ENCODE peak calls at places on chromosomes 11 and 22, in eight cellular contexts. B is left cardiac atrium; W is mucosa of gallbladder; I is mucosa of descending colon; R is stimulated activated naive CD8-positive, alpha-beta T cell treated with anti-CD3 and anti-CD28 coated beads, Interleukin-15, amount 100 ng/mL, for 72 hours; U is COR-L47; Z is RWPE1; T is psoas muscle. G is an unnamed sample.

GRCh38 chr22:19988965-19989724 is 27.5 kb downstream of the ARVCF start:
- DNase-seq in B (no peak), W (no peak), I (peak), R (no peak), U (no peak), Z (no peak), T (peak), G (no peak)

GRCh38 chr11:106156290-106156937 is 79.0 kb downstream of the AASDHPPT start:
- DNase-seq in B (no peak), W (peak), I (no peak), R (no peak), U (no peak), Z (peak), T (no peak), G (no peak)

GRCh38 chr11:59197990-59198389 is 14.7 kb downstream of the MPEG1 start:
- DNase-seq in B (peak), W (peak), I (no peak), R (no peak), U (peak), Z (no peak), T (peak), G (peak)

GRCh38 chr11:15119826-15120225 is 5.1 kb downstream of the INSC start:
- DNase-seq in B (no peak), W (no peak), I (no peak), R (no peak), U (no peak), Z (no peak), T (no peak), G (no peak)

GRCh38 chr11:75815345-75815983 is 454 bp downstream of the UVRAG start:
- DNase-seq in B (no peak), W (no peak), I (no peak), R (no peak), U (no peak), Z (peak), T (peak), G (no peak)

GRCh38 chr11:95182397-95182796 is 48.6 kb downstream of the SESN3 start:
- DNase-seq in B (no peak), W (no peak), I (no peak), R (no peak), U (no peak), Z (no peak), T (no peak), G (no peak)

GRCh38 chr11:7448126-7448525 is 37.2 kb upstream of the OLFML1 start:
- DNase-seq in B (no peak), W (no peak), I (no peak), R (no peak), U (no peak), Z (no peak), T (no peak), G (no peak)

GRCh38 chr11:534592-535518 is 521 bp downstream of the HRAS start:
- DNase-seq in B (peak), W (no peak), I (peak), R (no peak), U (peak), Z (peak), T (peak), G (peak)

GRCh38 chr22:21866821-21867527 is 471 bp downstream of the MAPK1 start:
- DNase-seq in B (peak), W (no peak), I (peak), R (peak), U (no peak), Z (no peak), T (no peak), G (peak)

GRCh38 chr22:17795661-17796548 is 21.6 kb upstream of the BID start:
- DNase-seq in B (no peak), W (no peak), I (no peak), R (no peak), U (no peak), Z (no peak), T (no peak), G (no peak)

GRCh38 chr11:122917311-122917710 is 34.8 kb downstream of the JHY start:
- DNase-seq in B (peak), W (no peak), I (no peak), R (no peak), U (no peak), Z (peak), T (no peak), G (no peak)

GRCh38 chr22:39209756-39210155 is 35.0 kb downstream of the PDGFB start:
- DNase-seq in B (peak), W (no peak), I (no peak), R (no peak), U (peak), Z (no peak), T (no peak), G (no peak)

GRCh38 chr11:106959800-106960199 is 58.5 kb downstream of the GUCY1A2 start:
- DNase-seq in B (no peak), W (no peak), I (no peak), R (no peak), U (no peak), Z (no peak), T (no peak), G (no peak)

GRCh38 chr11:103433380-103433779 is 324.2 kb downstream of the DYNC2H1 start:
- DNase-seq in B (no peak), W (no peak), I (no peak), R (no peak), U (no peak), Z (peak), T (no peak), G (no peak)

GRCh38 chr11:24324211-24324610 is 172.6 kb upstream of the LUZP2 start:
- DNase-seq in B (no peak), W (no peak), I (no peak), R (no peak), U (no peak), Z (no peak), T (no peak), G (no peak)

GRCh38 chr11:20448838-20449237 is 61.3 kb downstream of the PRMT3 start:
- DNase-seq in B (no peak), W (no peak), I (no peak), R (no peak), U (no peak), Z (no peak), T (no peak), G (no peak)

GRCh38 chr11:64745219-64745522 is 1.2 kb upstream of the RASGRP2 start:
- DNase-seq in B (peak), W (peak), I (peak), R (peak), U (no peak), Z (no peak), T (peak), G (peak)

GRCh38 chr22:50697667-50698506 is 25.3 kb downstream of the SHANK3 start:
- DNase-seq in B (no peak), W (no peak), I (peak), R (no peak), U (no peak), Z (no peak), T (peak), G (peak)

GRCh38 chr11:117281159-117281558 is 10.0 kb upstream of the BACE1-AS start:
- DNase-seq in B (no peak), W (no peak), I (no peak), R (no peak), U (no peak), Z (peak), T (no peak), G (no peak)

GRCh38 chr11:420911-421321 is 6.1 kb upstream of the SIGIRR start:
- DNase-seq in B (peak), W (no peak), I (peak), R (no peak), U (no peak), Z (no peak), T (no peak), G (no peak)

GRCh38 chr11:126153999-126154398 is 57.5 kb downstream of the RPUSD4 start:
- DNase-seq in B (no peak), W (no peak), I (no peak), R (no peak), U (peak), Z (no peak), T (no peak), G (no peak)

GRCh38 chr22:28005513-28005912 is 86.5 kb upstream of the PITPNB start:
- DNase-seq in B (no peak), W (no peak), I (no peak), R (no peak), U (no peak), Z (no peak), T (no peak), G (peak)

GRCh38 chr11:297666-298405 is 1.5 kb downstream of the IFITM5 start:
- DNase-seq in B (no peak), W (peak), I (peak), R (peak), U (no peak), Z (no peak), T (peak), G (peak)

GRCh38 chr11:66313321-66314185 is 3.3 kb downstream of the CD248 start:
- DNase-seq in B (peak), W (no peak), I (no peak), R (no peak), U (no peak), Z (no peak), T (peak), G (peak)

GRCh38 chr22:24214467-24215285 is 30.2 kb downstream of the GGT5 start:
- DNase-seq in B (no peak), W (no peak), I (no peak), R (no peak), U (no peak), Z (no peak), T (no peak), G (no peak)

GRCh38 chr11:78351193-78351592 is 66.4 kb downstream of the GAB2 start:
- DNase-seq in B (no peak), W (no peak), I (no peak), R (no peak), U (peak), Z (no peak), T (no peak), G (no peak)

GRCh38 chr22:41940853-41941765 is 5.8 kb downstream of the CENPM start:
- DNase-seq in B (peak), W (peak), I (peak), R (peak), U (peak), Z (peak), T (peak), G (peak)

GRCh38 chr22:23693979-23694680 is 3.3 kb downstream of the RGL4 start:
- DNase-seq in B (no peak), W (no peak), I (no peak), R (no peak), U (no peak), Z (no peak), T (no peak), G (no peak)

GRCh38 chr11:132062031-132062430 is 691.6 kb downstream of the NTM start:
- DNase-seq in B (no peak), W (no peak), I (no peak), R (no peak), U (peak), Z (no peak), T (no peak), G (no peak)

GRCh38 chr22:21942407-21942895 is 10.2 kb downstream of the PPM1F start:
- DNase-seq in B (peak), W (peak), I (peak), R (peak), U (no peak), Z (peak), T (peak), G (peak)

GRCh38 chr11:94583885-94584500 is 16.8 kb downstream of the PIWIL4 start:
- DNase-seq in B (no peak), W (no peak), I (no peak), R (no peak), U (no peak), Z (no peak), T (no peak), G (no peak)

GRCh38 chr11:77347962-77348361 is 46.5 kb upstream of the GDPD4 start:
- DNase-seq in B (no peak), W (no peak), I (no peak), R (no peak), U (no peak), Z (no peak), T (no peak), G (no peak)

GRCh38 chr11:122172352-122173073 is 56.5 kb upstream of the BLID start:
- DNase-seq in B (no peak), W (no peak), I (no peak), R (no peak), U (no peak), Z (no peak), T (no peak), G (no peak)